ENCODE peak calls at places on chromosomes 7 and 10, in nine cellular contexts. Z is Caco-2, K is upper lobe of right lung, I is OCI-LY7, M is choroid plexus epithelial cell, G is heart left ventricle, B is adrenal gland, X is tibial artery, V is mammary epithelial cell. Y is an unnamed sample.

GRCh38 chr10:126199221-126199998 is 188.9 kb downstream of the ADAM12 start:
- DNase-seq in Z (no peak), K (no peak), I (no peak), M (peak), G (no peak), B (peak), X (no peak), V (no peak), Y (peak)

GRCh38 chr7:92754756-92755581 is 81.4 kb downstream of the CDK6 start:
- DNase-seq in Z (no peak), K (no peak), I (no peak), M (no peak), G (no peak), B (no peak), X (no peak), V (no peak), Y (no peak)

GRCh38 chr7:149856-150636 is 42.3 kb upstream of the FAM20C start:
- DNase-seq in Z (peak), K (peak), I (no peak), M (no peak), G (peak), B (peak), X (peak), V (no peak), Y (no peak)

GRCh38 chr7:96045919-96046318 is 273.6 kb downstream of the DYNC1I1 start:
- DNase-seq in Z (no peak), K (no peak), I (no peak), M (no peak), G (no peak), B (no peak), X (no peak), V (no peak), Y (no peak)

GRCh38 chr7:140060788-140061606 is 1.8 kb downstream of the PARP12 start:
- DNase-seq in Z (no peak), K (no peak), I (no peak), M (peak), G (peak), B (peak), X (no peak), V (no peak), Y (peak)

GRCh38 chr10:60444494-60445064 is 54.9 kb upstream of the ANK3 start:
- DNase-seq in Z (peak), K (no peak), I (no peak), M (peak), G (no peak), B (no peak), X (no peak), V (no peak), Y (peak)

GRCh38 chr7:129271500-129272355 is 46.9 kb downstream of the AHCYL2 start:
- DNase-seq in Z (peak), K (no peak), I (peak), M (peak), G (no peak), B (peak), X (no peak), V (peak), Y (peak)

GRCh38 chr10:42149722-42150427 is 488.5 kb downstream of the ZNF33B start:
- DNase-seq in Z (no peak), K (no peak), I (no peak), M (no peak), G (no peak), B (no peak), X (no peak), V (no peak), Y (no peak)

GRCh38 chr7:74569501-74570075 is 87.9 kb upstream of the GTF2I start:
- DNase-seq in Z (no peak), K (no peak), I (no peak), M (no peak), G (no peak), B (no peak), X (no peak), V (no peak), Y (no peak)

GRCh38 chr10:58237014-58237830 is 30.5 kb downstream of the IPMK start:
- DNase-seq in Z (peak), K (no peak), I (no peak), M (peak), G (no peak), B (no peak), X (no peak), V (peak), Y (peak)

GRCh38 chr10:96834121-96834520 is 2.0 kb downstream of the LCOR start:
- DNase-seq in Z (no peak), K (no peak), I (no peak), M (peak), G (no peak), B (no peak), X (no peak), V (no peak), Y (no peak)

GRCh38 chr10:78046711-78047269 is 13.1 kb downstream of the RPS24 start:
- DNase-seq in Z (no peak), K (no peak), I (no peak), M (no peak), G (no peak), B (no peak), X (no peak), V (no peak), Y (no peak)

GRCh38 chr10:126166797-126167196 is 221.5 kb downstream of the ADAM12 start:
- DNase-seq in Z (no peak), K (no peak), I (no peak), M (no peak), G (no peak), B (no peak), X (no peak), V (no peak), Y (no peak)

GRCh38 chr10:124515244-124515970 is 53.8 kb downstream of the LHPP start:
- DNase-seq in Z (no peak), K (no peak), I (no peak), M (no peak), G (no peak), B (no peak), X (no peak), V (no peak), Y (no peak)

GRCh38 chr7:126780993-126781392 is 471.7 kb downstream of the GRM8 start:
- DNase-seq in Z (no peak), K (no peak), I (no peak), M (no peak), G (no peak), B (no peak), X (no peak), V (no peak), Y (no peak)

GRCh38 chr7:150784120-150784736 is 15.9 kb downstream of the TMEM176B start:
- DNase-seq in Z (peak), K (no peak), I (no peak), M (no peak), G (no peak), B (no peak), X (no peak), V (no peak), Y (no peak)

GRCh38 chr10:50807851-50808776 is 68.4 kb downstream of the ASAH2B start:
- DNase-seq in Z (peak), K (no peak), I (no peak), M (peak), G (no peak), B (no peak), X (no peak), V (no peak), Y (peak)

GRCh38 chr7:132531562-132531961 is 44.7 kb downstream of the PLXNA4 start:
- DNase-seq in Z (no peak), K (no peak), I (no peak), M (no peak), G (no peak), B (no peak), X (no peak), V (no peak), Y (no peak)

GRCh38 chr10:94183666-94184264 is 179.0 kb downstream of the NOC3L start:
- DNase-seq in Z (no peak), K (no peak), I (no peak), M (peak), G (no peak), B (no peak), X (no peak), V (peak), Y (peak)

GRCh38 chr7:110718514-110719205 is 372.3 kb upstream of the LRRN3 start:
- DNase-seq in Z (no peak), K (no peak), I (no peak), M (no peak), G (no peak), B (no peak), X (no peak), V (no peak), Y (no peak)

GRCh38 chr7:100545636-100546128 is 6.7 kb downstream of the AGFG2 start:
- DNase-seq in Z (peak), K (no peak), I (peak), M (peak), G (no peak), B (peak), X (peak), V (peak), Y (peak)

GRCh38 chr7:118586248-118586647 is 361.7 kb downstream of the ANKRD7 start:
- DNase-seq in Z (no peak), K (no peak), I (no peak), M (no peak), G (no peak), B (no peak), X (no peak), V (no peak), Y (no peak)

GRCh38 chr7:118590107-118590506 is 365.6 kb downstream of the ANKRD7 start:
- DNase-seq in Z (peak), K (no peak), I (peak), M (peak), G (no peak), B (no peak), X (no peak), V (peak), Y (peak)
- TF ChIP-seq CTCF in Z (peak), K (peak), I (peak), M (peak), G (no peak), B (no peak), X (peak), V (peak), Y (peak)

GRCh38 chr7:5590596-5591546 is 167.2 kb upstream of the TNRC18 start:
- DNase-seq in Z (no peak), K (no peak), I (no peak), M (peak), G (no peak), B (no peak), X (no peak), V (no peak), Y (no peak)
- H3K4me3 ChIP-seq in Z (no peak), K (no peak), I (no peak), M (no peak), G (no peak), B (no peak), X (no peak), V (no peak), Y (no peak)

GRCh38 chr10:33832124-33832787 is 497.8 kb upstream of the NRP1 start:
- DNase-seq in Z (no peak), K (no peak), I (no peak), M (no peak), G (no peak), B (no peak), X (no peak), V (no peak), Y (no peak)

GRCh38 chr10:33841678-33842077 is 507.2 kb upstream of the NRP1 start:
- DNase-seq in Z (no peak), K (no peak), I (no peak), M (no peak), G (no peak), B (no peak), X (no peak), V (no peak), Y (no peak)

GRCh38 chr10:33843379-33843778 is 508.9 kb upstream of the NRP1 start:
- DNase-seq in Z (no peak), K (no peak), I (no peak), M (no peak), G (no peak), B (no peak), X (no peak), V (no peak), Y (no peak)

GRCh38 chr10:33837736-33838135 is 503.3 kb upstream of the NRP1 start:
- DNase-seq in Z (no peak), K (no peak), I (no peak), M (no peak), G (no peak), B (no peak), X (no peak), V (no peak), Y (no peak)
- TF ChIP-seq CTCF in Z (no peak), K (no peak), I (no peak), M (no peak), G (no peak), B (no peak), X (no peak), V (no peak), Y (no peak)

GRCh38 chr10:132407846-132408278 is 10.9 kb downstream of the PWWP2B start:
- DNase-seq in Z (peak), K (peak), I (peak), M (peak), G (no peak), B (peak), X (no peak), V (peak), Y (peak)
- H3K4me3 ChIP-seq in Z (peak), K (peak), I (no peak), M (no peak), G (peak), B (no peak), X (peak), V (no peak), Y (no peak)

DNA sequence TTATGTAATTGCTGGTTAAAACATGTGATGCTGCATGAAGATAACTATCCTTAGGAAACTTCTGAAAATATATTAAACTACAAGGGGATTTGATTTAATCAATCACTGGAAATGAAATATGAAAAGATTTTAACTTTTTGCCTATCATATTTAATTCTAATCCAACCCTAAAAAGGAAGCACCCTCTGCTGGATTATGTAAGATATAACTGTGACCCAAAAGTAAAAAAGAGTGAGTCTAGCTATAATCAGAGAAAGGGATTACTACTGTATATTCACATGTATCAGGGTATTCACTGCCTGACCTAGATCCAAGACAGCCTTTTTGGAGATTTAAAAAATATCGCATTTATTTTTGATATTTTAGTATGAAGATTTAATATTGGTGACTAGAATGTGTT is 295.5 kb downstream of the MDFIC start:
- DNase-seq in Z (no peak), K (no peak), I (no peak), M (peak), G (no peak), B (no peak), X (no peak), V (no peak), Y (peak)
- TF ChIP-seq CTCF in Z (no peak), K (peak), I (peak), M (peak), G (peak), B (peak), X (peak), V (peak), Y (peak)

Y was measured in fibroblast of pulmonary artery.